ENCODE peak calls at places on chromosomes 4 and X, in nine cellular contexts. D, T, F, I, Y, V, J, B and H are unnamed samples.
A peak's percentile ranks its signal among the peaks of the same experiment; 100 is the strongest.

GRCh38 chrX:66638591-66639500 is at the start of gene EDA2R:
- DNase-seq in D (peak; percentile 60), T (no peak), F (no peak), I (peak; percentile 44), Y (peak; percentile 64), V (no peak), J (peak; percentile 88), B (no peak), H (peak; percentile 91)

GRCh38 chrX:85836868-85837267 is 210.5 kb downstream of the CHM start:
- DNase-seq in D (peak; percentile 15), T (no peak), F (no peak), I (no peak), Y (no peak), V (no peak), J (no peak), B (no peak), H (no peak)

GRCh38 chr4:36323801-36324419 is 42.5 kb downstream of the DTHD1 start:
- DNase-seq in D (no peak), T (no peak), F (no peak), I (no peak), Y (no peak), V (no peak), J (no peak), B (no peak), H (no peak)

GRCh38 chr4:113951263-113951662 is 28.2 kb downstream of the ARSJ start:
- DNase-seq in D (peak; percentile 43), T (no peak), F (no peak), I (peak; percentile 53), Y (no peak), V (no peak), J (no peak), B (no peak), H (no peak)

GRCh38 chr4:43048570-43048969 is 156.1 kb downstream of the GRXCR1 start:
- DNase-seq in D (no peak), T (no peak), F (no peak), I (no peak), Y (no peak), V (no peak), J (no peak), B (no peak), H (no peak)

GRCh38 chrX:17405225-17405969 is 30.4 kb downstream of the NHS start:
- DNase-seq in D (no peak), T (peak; percentile 44), F (no peak), I (no peak), Y (no peak), V (no peak), J (peak; percentile 76), B (no peak), H (peak; percentile 60)

GRCh38 chrX:120769576-120770341 is 105.9 kb downstream of the CT47B1 start:
- DNase-seq in D (no peak), T (peak; percentile 19), F (no peak), I (no peak), Y (no peak), V (peak; percentile 28), J (peak; percentile 74), B (no peak), H (no peak)

GRCh38 chr4:8329560-8329858 is 60.0 kb downstream of the HTRA3 start:
- DNase-seq in D (no peak), T (no peak), F (no peak), I (no peak), Y (no peak), V (no peak), J (no peak), B (no peak), H (no peak)

GRCh38 chrX:46573331-46573895 is at the start of gene CHST7:
- DNase-seq in D (no peak), T (peak; percentile 78), F (peak; percentile 37), I (peak; percentile 79), Y (peak; percentile 77), V (peak; percentile 68), J (peak; percentile 80), B (peak; percentile 20), H (peak; percentile 81)

GRCh38 chr4:30722092-30722915 is 2.1 kb downstream of the PCDH7 start:
- DNase-seq in D (no peak), T (no peak), F (no peak), I (peak; percentile 46), Y (peak; percentile 49), V (no peak), J (no peak), B (no peak), H (no peak)

GRCh38 chr4:8045909-8046308 is 106.2 kb upstream of the AFAP1 start:
- DNase-seq in D (no peak), T (no peak), F (no peak), I (no peak), Y (no peak), V (no peak), J (no peak), B (no peak), H (no peak)

GRCh38 chr4:66216252-66216651 is 546.0 kb upstream of the EPHA5 start:
- DNase-seq in D (no peak), T (no peak), F (no peak), I (no peak), Y (no peak), V (no peak), J (no peak), B (no peak), H (no peak)

GRCh38 chrX:2243913-2244460 is 256.8 kb downstream of the DHRSX start:
- DNase-seq in D (peak; percentile 69), T (no peak), F (no peak), I (no peak), Y (no peak), V (no peak), J (no peak), B (no peak), H (no peak)

GRCh38 chr4:83604315-83604714 is 68.4 kb downstream of the GPAT3 start:
- DNase-seq in D (no peak), T (no peak), F (no peak), I (no peak), Y (no peak), V (no peak), J (no peak), B (no peak), H (no peak)